ENCODE peak calls at places on chromosomes 13 and 19, in six cellular contexts. F, K, N, L, C and B are unnamed samples.
A peak's percentile ranks its signal among the peaks of the same experiment; 100 is the strongest.

GRCh38 chr13:99426426-99426825 is 74.8 kb upstream of the TM9SF2 start:
- DNase-seq in N (no peak), F (no peak), K (no peak), L (no peak), C (no peak), B (no peak)

GRCh38 chr19:35702223-35703012 is 1.9 kb upstream of the ZBTB32 start:
- DNase-seq in F (peak; percentile 98), K (peak; percentile 99), L (peak; percentile 100), C (peak; percentile 97), N (peak; percentile 96), B (peak; percentile 97)

GRCh38 chr19:47541507-47541906 is 26.6 kb upstream of the NAPA start:
- DNase-seq in N (no peak), C (no peak), K (no peak), L (no peak), F (no peak), B (no peak)

GRCh38 chr19:18895038-18895827 is 725 bp downstream of the CERS1 start:
- DNase-seq in K (peak; percentile 90), N (peak; percentile 38), C (peak; percentile 27), F (peak; percentile 15), L (peak; percentile 79), B (peak; percentile 72)

GRCh38 chr19:46616631-46617322 is 8.1 kb downstream of the PTGIR start:
- DNase-seq in L (peak; percentile 89), F (no peak), K (peak; percentile 83), N (peak; percentile 49), C (peak; percentile 80), B (peak; percentile 67)

GRCh38 chr13:33918199-33918932 is 100.4 kb downstream of the RFC3 start:
- DNase-seq in C (peak; percentile 82), K (peak; percentile 10), F (no peak), N (no peak), L (no peak), B (no peak)

GRCh38 chr13:36432106-36432544 is at the start of gene CCNA1:
- DNase-seq in F (no peak), C (peak; percentile 40), L (peak; percentile 97), K (peak; percentile 92), N (no peak), B (peak; percentile 27)

GRCh38 chr13:25992076-25992475 is 59.7 kb downstream of the SHISA2 start:
- DNase-seq in K (no peak), L (no peak), N (no peak), F (no peak), C (peak; percentile 21), B (no peak)

GRCh38 chr19:17873661-17874422 is 2.1 kb downstream of the SLC5A5 start:
- DNase-seq in K (peak; percentile 94), L (peak; percentile 94), F (peak; percentile 12), N (peak; percentile 48), C (no peak), B (peak; percentile 87)

GRCh38 chr19:28406237-28406596 is 806.7 kb downstream of the UQCRFS1 start:
- DNase-seq in C (no peak), N (no peak), F (no peak), K (no peak), L (no peak), B (no peak)

GRCh38 chr19:48194041-48194871 is 23.8 kb downstream of the ZSWIM9 start:
- DNase-seq in L (peak; percentile 76), N (no peak), F (no peak), C (no peak), K (peak; percentile 48), B (peak; percentile 32)

GRCh38 chr19:58182577-58182988 is 278 bp upstream of the ZNF274 start:
- DNase-seq in N (no peak), F (no peak), C (no peak), L (no peak), K (no peak), B (peak; percentile 97)

GRCh38 chr19:58183822-58184215 is 958 bp downstream of the ZNF274 start:
- DNase-seq in F (no peak), N (no peak), K (no peak), C (no peak), L (no peak), B (no peak)

GRCh38 chr19:58181902-58182576 is 822 bp upstream of the ZNF274 start:
- DNase-seq in F (peak; percentile 55), L (peak; percentile 82), N (no peak), K (peak; percentile 47), C (no peak), B (peak; percentile 44)

GRCh38 chr19:58182989-58183821 is at the start of gene ZNF274:
- DNase-seq in K (peak; percentile 98), F (peak; percentile 85), N (peak; percentile 73), L (peak; percentile 97), C (peak; percentile 89), B (peak; percentile 96)
- TF ChIP-seq CTCF in K (no peak), F (no peak), N (no peak), L (no peak), C (no peak), B (no peak)

GRCh38 chr19:7252364-7252763 is 41.9 kb downstream of the INSR start:
- DNase-seq in K (no peak), C (no peak), N (no peak), L (no peak), F (no peak), B (no peak)

GRCh38 chr19:7257148-7258041 is 36.8 kb downstream of the INSR start:
- DNase-seq in C (peak; percentile 85), L (no peak), N (peak; percentile 72), K (no peak), F (no peak), B (no peak)

GRCh38 chr19:7254590-7254989 is 39.6 kb downstream of the INSR start:
- DNase-seq in C (no peak), K (no peak), N (no peak), L (peak; percentile 32), F (no peak), B (no peak)

GRCh38 chr19:7255631-7256030 is 38.6 kb downstream of the INSR start:
- DNase-seq in L (no peak), K (no peak), F (no peak), C (no peak), N (no peak), B (no peak)

GRCh38 chr19:7255119-7255518 is 39.1 kb downstream of the INSR start:
- DNase-seq in K (no peak), L (no peak), C (no peak), F (no peak), N (no peak), B (no peak)
- H4K20me1 ChIP-seq in K (no peaks in the 10 kb centered on the region), L (peaks cover 6% of the 10 kb centered on the region), C (no peaks in the 10 kb centered on the region), F (no peaks in the 10 kb centered on the region), N (no peaks in the 10 kb centered on the region), B (no peaks in the 10 kb centered on the region)

DNA sequence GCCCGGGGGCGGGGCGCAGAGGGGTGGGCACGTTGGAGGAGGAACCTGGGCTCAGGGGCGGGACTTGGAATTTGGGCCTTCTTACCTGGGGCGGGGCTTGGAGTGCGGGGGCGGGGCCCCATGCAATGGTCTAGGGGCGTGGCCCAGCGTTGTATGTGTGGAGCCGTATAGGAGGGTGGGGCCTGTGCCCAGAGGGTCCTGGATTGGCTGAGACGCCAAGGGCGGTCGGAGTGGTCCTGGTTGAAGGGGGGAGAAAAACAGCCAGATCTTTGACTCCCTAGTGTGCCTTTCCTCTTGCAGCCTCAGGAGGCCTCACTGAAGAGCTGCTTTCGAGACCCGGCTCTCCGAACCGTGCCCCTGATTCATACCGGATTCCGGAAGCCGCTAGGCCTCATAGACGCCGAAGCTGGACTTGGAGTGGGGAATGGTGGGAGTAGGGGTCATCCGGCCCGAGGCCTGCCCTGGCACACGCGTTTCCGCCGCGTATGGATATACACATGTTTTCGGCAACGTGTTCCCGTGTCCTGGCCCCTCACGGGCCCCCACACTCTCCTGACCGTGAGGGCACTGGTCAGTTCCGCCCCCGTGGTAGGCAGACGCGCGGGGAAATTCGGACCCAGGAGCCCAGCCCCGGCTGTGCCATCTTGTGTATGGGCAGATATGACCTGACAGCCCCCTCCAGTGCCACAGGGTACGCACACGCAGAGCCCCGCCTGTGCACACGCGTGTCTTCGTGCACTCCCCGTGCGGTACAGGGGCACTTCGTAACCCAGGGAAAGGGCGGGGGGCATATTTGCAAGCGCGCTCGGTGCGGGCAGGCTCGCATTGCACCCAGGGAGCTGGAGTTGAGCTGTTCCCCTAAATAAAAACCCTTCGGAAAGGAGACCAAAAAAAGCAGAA is 661 bp upstream of the PRR12 start:
- DNase-seq in L (peak; percentile 100), F (peak; percentile 97), N (peak; percentile 97), K (peak; percentile 99), C (peak; percentile 96), B (peak; percentile 97)
- TF ChIP-seq CTCF in L (no peak), F (no peak), N (no peak), K (no peak), C (peak; percentile 13), B (no peak)

GRCh38 chr19:40246292-40247073 is 20.0 kb upstream of the CCNP start:
- DNase-seq in N (no peak), L (no peak), C (no peak), K (no peak), F (no peak), B (no peak)
- H4K20me1 ChIP-seq in N (no peaks in the 10 kb centered on the region), L (peaks cover 6% of the 10 kb centered on the region), C (no peaks in the 10 kb centered on the region), K (peaks cover 14% of the 10 kb centered on the region), F (no peaks in the 10 kb centered on the region), B (peaks cover 4% of the 10 kb centered on the region)

DNA sequence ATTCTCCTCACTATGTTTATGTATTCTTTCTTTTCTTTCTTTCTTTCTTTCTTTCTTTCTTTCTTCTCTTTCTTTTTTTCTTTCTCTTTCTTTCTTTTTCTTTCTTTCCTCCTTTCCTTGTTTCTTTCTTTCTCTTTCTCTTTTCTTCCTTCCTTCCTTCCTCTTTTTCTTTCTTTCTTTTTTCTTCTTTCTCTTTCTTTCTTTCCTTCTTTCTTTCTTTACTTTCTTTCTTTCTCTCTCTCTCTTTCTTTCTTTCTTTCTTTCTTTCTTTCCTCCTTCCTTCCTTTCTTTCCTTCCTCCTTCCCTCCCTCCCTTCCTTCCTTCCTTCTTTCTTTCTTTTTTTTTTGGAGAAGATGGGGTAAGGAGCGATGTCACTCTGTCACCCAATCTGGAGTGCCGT is 1405.5 kb downstream of the SLITRK5 start:
- DNase-seq in C (no peak), K (no peak), N (no peak), L (no peak), F (no peak), B (no peak)
- TF ChIP-seq CTCF in C (no peak), K (no peak), N (no peak), L (no peak), F (no peak), B (no peak)

DNA sequence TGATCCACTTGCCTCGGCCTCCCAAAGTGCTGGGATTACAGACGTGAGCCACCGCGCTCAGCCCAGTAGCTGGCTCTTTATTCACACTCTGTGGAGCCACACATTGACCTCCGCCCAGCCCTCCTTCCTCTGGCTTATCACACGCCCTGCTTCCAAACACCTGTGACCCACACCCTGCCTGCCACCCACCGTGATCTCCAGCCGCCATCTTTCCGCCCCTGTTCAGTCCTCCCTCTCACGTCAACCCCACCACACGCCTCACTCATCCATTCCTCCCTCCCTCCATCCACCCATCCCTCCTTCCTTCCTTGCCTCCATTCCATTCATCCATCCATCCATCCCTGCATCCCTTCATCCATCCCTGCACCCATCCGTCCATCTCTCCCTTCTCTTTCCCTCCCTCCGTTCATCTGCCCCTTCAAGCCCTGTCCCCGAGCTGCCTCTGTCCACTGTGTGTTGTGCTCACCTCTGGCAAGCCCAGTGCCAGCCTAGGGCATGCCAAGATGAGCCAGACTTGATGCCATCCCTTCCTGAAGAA is 17.6 kb downstream of the ZNF296 start:
- DNase-seq in N (no peak), C (no peak), L (no peak), F (no peak), K (no peak), B (peak; percentile 50)
- H4K20me1 ChIP-seq in N (no peaks in the 10 kb centered on the region), C (no peaks in the 10 kb centered on the region), L (peaks cover 19% of the 10 kb centered on the region), F (peaks cover 3% of the 10 kb centered on the region), K (peaks cover 16% of the 10 kb centered on the region), B (peaks cover 25% of the 10 kb centered on the region)